ENCODE peak calls at places on chromosomes 7 and 10, in ten cellular contexts. E is T-cell; H is GM19239; L is Karpas-422; G is posterior cingulate gyrus; I is effector CD4-positive, alpha-beta T cell; C is NCI-H1092 treated with DMSO at 0.1 percent for 48 hours; X is activated T-helper 1 cell treated with anti-CD3 and anti-CD28 coated beads, Interleukin-12 subunit alpha, Interleukin-12 subunit beta, Interleukin-2, Interleukin-4 antibody, amounts not matched to agents 30 ng/mL and 10 ng/mL and 1 ng/mL, durations not matched to agents 14 hours and 24 hours and 36 hours; M is astrocyte of the spinal cord; B is epithelial cell of esophagus. P is an unnamed sample.
A peak's percentile ranks its signal among the peaks of the same experiment; 100 is the strongest.

GRCh38 chr7:7005303-7005702 is 177.0 kb upstream of the C1GALT1 start:
- DNase-seq in E (no peak), H (no peak), L (no peak), G (no peak), I (no peak), C (no peak), X (no peak), M (no peak), B (no peak), P (no peak)

GRCh38 chr7:50721661-50722259 is 60.9 kb downstream of the GRB10 start:
- DNase-seq in E (no peak), H (no peak), L (no peak), G (no peak), I (no peak), C (no peak), X (no peak), M (no peak), B (no peak), P (no peak)

GRCh38 chr7:8282871-8283270 is 20.9 kb upstream of the ICA1 start:
- DNase-seq in E (no peak), H (no peak), L (no peak), G (no peak), I (no peak), C (no peak), X (no peak), M (no peak), B (no peak), P (no peak)

GRCh38 chr10:14588084-14588937 is 186.4 kb downstream of the FAM107B start:
- DNase-seq in E (no peak), H (no peak), L (no peak), G (no peak), I (peak; percentile 53), C (no peak), X (peak; percentile 52), M (peak; percentile 84), B (peak; percentile 81), P (peak; percentile 38)

GRCh38 chr10:50497758-50498157 is 126.0 kb downstream of the SGMS1 start:
- DNase-seq in E (no peak), H (peak; percentile 42), L (no peak), G (no peak), I (no peak), C (no peak), X (no peak), M (peak; percentile 68), B (peak; percentile 86), P (no peak)

GRCh38 chr10:117391436-117392205 is 16.4 kb upstream of the PDZD8 start:
- DNase-seq in E (no peak), H (no peak), L (no peak), G (no peak), I (no peak), C (no peak), X (no peak), M (peak; percentile 63), B (peak; percentile 45), P (peak; percentile 46)

GRCh38 chr7:79709574-79710409 is 256.3 kb upstream of the MAGI2 start:
- DNase-seq in E (no peak), H (no peak), L (no peak), G (no peak), I (no peak), C (peak; percentile 47), X (no peak), M (peak; percentile 40), B (peak; percentile 24), P (no peak)

GRCh38 chr10:118234654-118235053 is 107.5 kb downstream of the FAM204A start:
- DNase-seq in E (no peak), H (no peak), L (no peak), G (no peak), I (no peak), C (no peak), X (no peak), M (no peak), B (no peak), P (no peak)

GRCh38 chr10:44880090-44880715 is 30.9 kb upstream of the TMEM72 start:
- DNase-seq in E (no peak), H (no peak), L (no peak), G (no peak), I (no peak), C (no peak), X (no peak), M (no peak), B (no peak), P (no peak)

GRCh38 chr7:70775570-70776156 is 356.3 kb upstream of the GALNT17 start:
- DNase-seq in E (no peak), H (no peak), L (peak; percentile 74), G (no peak), I (no peak), C (no peak), X (no peak), M (peak; percentile 38), B (peak; percentile 44), P (no peak)

GRCh38 chr10:89207181-89207800 is at the start of gene CH25H:
- DNase-seq in E (peak; percentile 19), H (no peak), L (no peak), G (peak; percentile 80), I (peak; percentile 37), C (no peak), X (peak; percentile 17), M (peak; percentile 83), B (peak; percentile 85), P (peak; percentile 53)